ENCODE peak calls at places on chromosomes 3 and 15, in seven cellular contexts. N is ovary; X is pancreas; P is RWPE2; T is uterus; F is keratinocyte; C is CD8-positive, alpha-beta T cell. A is an unnamed sample.

GRCh38 chr3:129336093-129336706 is 57.5 kb downstream of the HMCES start:
- DNase-seq in N (no peak), X (no peak), P (no peak), T (no peak), F (no peak), C (no peak), A (no peak)

GRCh38 chr15:45705510-45706473 is 71.0 kb downstream of the SQOR start:
- DNase-seq in N (peak; percentile 72), X (peak; percentile 77), P (no peak), T (peak; percentile 74), F (peak; percentile 13), C (peak; percentile 68), A (peak; percentile 69)

GRCh38 chr3:19881036-19881435 is 53.0 kb downstream of the EFHB start:
- DNase-seq in N (no peak), X (no peak), P (no peak), T (no peak), F (no peak), C (no peak), A (no peak)

GRCh38 chr3:111667621-111668239 is 72.6 kb upstream of the ZBED2 start:
- DNase-seq in N (no peak), X (no peak), P (no peak), T (peak; percentile 18), F (no peak), C (peak; percentile 84), A (no peak)

GRCh38 chr15:84001655-84002054 is 233.9 kb upstream of the GOLGA6L4 start:
- DNase-seq in N (no peak), X (no peak), P (no peak), T (no peak), F (no peak), C (no peak), A (no peak)

GRCh38 chr3:61358364-61358763 is 107.1 kb upstream of the FHIT start:
- DNase-seq in N (peak; percentile 67), X (peak; percentile 27), P (no peak), T (peak; percentile 75), F (no peak), C (no peak), A (no peak)

GRCh38 chr3:61563614-61564404 is 2.4 kb downstream of the PTPRG start:
- DNase-seq in N (peak; percentile 21), X (no peak), P (no peak), T (no peak), F (no peak), C (no peak), A (no peak)

GRCh38 chr3:116140100-116140689 is 305.1 kb downstream of the LSAMP start:
- DNase-seq in N (no peak), X (no peak), P (no peak), T (no peak), F (no peak), C (no peak), A (no peak)

GRCh38 chr15:101669744-101670143 is 17.6 kb upstream of the TM2D3 start:
- DNase-seq in N (no peak), X (no peak), P (no peak), T (no peak), F (no peak), C (no peak), A (no peak)

GRCh38 chr3:39196671-39197446 is 4.5 kb upstream of the XIRP1 start:
- DNase-seq in N (no peak), X (no peak), P (no peak), T (no peak), F (no peak), C (no peak), A (no peak)

GRCh38 chr15:40454904-40455391 is 14.2 kb downstream of the BAHD1 start:
- DNase-seq in N (no peak), X (no peak), P (no peak), T (no peak), F (no peak), C (no peak), A (no peak)

GRCh38 chr3:129356756-129357425 is 71.5 kb downstream of the EFCAB12 start:
- DNase-seq in N (no peak), X (no peak), P (no peak), T (no peak), F (no peak), C (no peak), A (no peak)

GRCh38 chr15:22919171-22919570 is 61.0 kb downstream of the CYFIP1 start:
- DNase-seq in N (no peak), X (no peak), P (no peak), T (no peak), F (no peak), C (no peak), A (no peak)

GRCh38 chr3:133367956-133368355 is 31.9 kb upstream of the BFSP2 start:
- DNase-seq in N (no peak), X (no peak), P (no peak), T (no peak), F (no peak), C (no peak), A (no peak)

GRCh38 chr15:70781236-70781635 is 17.9 kb upstream of the UACA start:
- DNase-seq in N (no peak), X (no peak), P (peak; percentile 87), T (no peak), F (no peak), C (no peak), A (no peak)

GRCh38 chr15:29708519-29708918 is 113.7 kb downstream of the TJP1 start:
- DNase-seq in N (no peak), X (no peak), P (no peak), T (no peak), F (no peak), C (no peak), A (no peak)

GRCh38 chr3:136276049-136276755 is 26.1 kb downstream of the PCCB start:
- DNase-seq in N (no peak), X (no peak), P (no peak), T (no peak), F (peak; percentile 21), C (no peak), A (no peak)

GRCh38 chr15:81786776-81787175 is 259.0 kb downstream of the MEX3B start:
- DNase-seq in N (no peak), X (no peak), P (no peak), T (no peak), F (no peak), C (no peak), A (no peak)

GRCh38 chr15:81783586-81783985 is 262.2 kb downstream of the MEX3B start:
- DNase-seq in N (no peak), X (no peak), P (no peak), T (no peak), F (no peak), C (no peak), A (no peak)

GRCh38 chr15:81785679-81786078 is 260.1 kb downstream of the MEX3B start:
- DNase-seq in N (no peak), X (no peak), P (no peak), T (no peak), F (no peak), C (no peak), A (no peak)

GRCh38 chr15:81784751-81785150 is 261.1 kb downstream of the MEX3B start:
- DNase-seq in N (no peak), X (no peak), P (no peak), T (no peak), F (no peak), C (no peak), A (no peak)

GRCh38 chr15:81785181-81785580 is 260.6 kb downstream of the MEX3B start:
- DNase-seq in N (no peak), X (no peak), P (no peak), T (no peak), F (no peak), C (no peak), A (no peak)
- H3K27ac ChIP-seq in N (no peak overlapping the region), X (no peak overlapping the region), P (no peak overlapping the region), T (no peak overlapping the region), F (no peak overlapping the region), C (no peak overlapping the region), A (no peak overlapping the region)

DNA sequence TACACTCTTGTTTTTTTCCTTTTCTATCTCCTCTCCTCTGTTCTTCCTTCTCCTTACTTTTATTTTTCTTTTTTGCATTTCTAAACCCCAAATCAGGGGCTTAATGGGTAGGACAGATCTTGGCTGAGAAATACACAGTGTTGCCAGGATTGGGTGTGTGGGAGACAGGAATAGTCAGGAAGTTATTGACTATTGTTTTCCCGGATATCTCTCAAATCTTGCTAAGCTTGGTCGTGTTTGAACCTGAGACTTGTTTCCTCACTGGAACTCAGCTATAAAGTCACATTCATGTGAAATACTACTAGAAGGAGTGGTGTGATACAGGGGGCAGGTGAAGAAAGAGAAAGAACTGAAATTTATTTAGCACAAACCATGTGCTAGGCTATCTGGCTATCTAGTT is 343.2 kb upstream of the UMPS start:
- DNase-seq in N (no peak), X (no peak), P (no peak), T (no peak), F (no peak), C (no peak), A (no peak)
- H3K27ac ChIP-seq in N (no peak overlapping the region), X (no peak overlapping the region), P (no peak overlapping the region), T (no peak overlapping the region), F (no peak overlapping the region), C (no peak overlapping the region), A (no peak overlapping the region)

GRCh38 chr15:90886291-90886614 is 1.9 kb downstream of the FES start:
- DNase-seq in N (no peak), X (no peak), P (no peak), T (no peak), F (no peak), C (no peak), A (no peak)
- H3K27ac ChIP-seq in N (no peak overlapping the region), X (no peak overlapping the region), P (no peak overlapping the region), T (peak overlapping the region; percentile 96), F (no peak overlapping the region), C (no peak overlapping the region), A (no peak overlapping the region)

GRCh38 chr3:149382518-149382917 is 5.1 kb upstream of the TM4SF1 start:
- DNase-seq in N (no peak), X (no peak), P (no peak), T (no peak), F (no peak), C (no peak), A (no peak)
- H3K27ac ChIP-seq in N (no peak overlapping the region), X (no peak overlapping the region), P (peak overlapping the region; percentile 20), T (peak overlapping the region; percentile 61), F (no peak overlapping the region), C (no peak overlapping the region), A (peak overlapping the region; percentile 52)

DNA sequence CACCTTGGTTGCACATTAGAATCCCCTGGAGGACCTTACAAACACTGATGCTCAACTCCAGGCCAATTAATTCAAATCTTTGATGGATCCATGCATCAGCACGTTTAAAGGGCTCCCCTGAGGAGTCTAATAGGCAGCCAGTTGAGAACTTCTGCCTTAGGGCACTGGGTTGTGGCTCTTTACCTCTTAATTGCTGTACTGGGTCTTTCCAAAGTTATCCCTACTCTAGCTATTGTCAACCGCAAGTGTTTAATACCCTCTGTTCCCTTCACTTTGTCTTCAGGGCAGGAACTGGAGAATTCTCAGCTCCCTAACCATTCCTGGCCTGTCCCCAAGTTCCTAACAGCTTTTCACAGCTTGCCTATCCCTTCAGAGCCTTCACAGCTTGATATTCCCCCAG is 15.1 kb upstream of the FAM174B start:
- DNase-seq in N (no peak), X (no peak), P (no peak), T (no peak), F (no peak), C (no peak), A (no peak)
- H3K27ac ChIP-seq in N (no peak overlapping the region), X (no peak overlapping the region), P (no peak overlapping the region), T (no peak overlapping the region), F (no peak overlapping the region), C (no peak overlapping the region), A (no peak overlapping the region)